ENCODE peak calls at places on chromosomes 11 and 22, in ten cellular contexts. X is amniotic stem cell; I is stimulated activated naive CD4-positive, alpha-beta T cell treated with Interleukin-2 at 50 U/mL for 16 hours; K is stimulated activated CD8-positive, alpha-beta memory T cell treated with anti-CD3 and anti-CD28 coated beads, Interleukin-2, amount 100 ng/mL, for 1 hour; U is choroid plexus epithelial cell; H is Right ventricle myocardium superior; O is NCI-H2081; C is T-cell; W is C1 segment of cervical spinal cord; V is transverse colon. D is an unnamed sample.

GRCh38 chr11:11572386-11572785 is 49.4 kb downstream of the GALNT18 start:
- DNase-seq in X (no peak), I (no peak), K (no peak), U (no peak), H (no peak), O (no peak), C (no peak), W (no peak), V (no peak), D (no peak)

GRCh38 chr11:71465054-71465453 is 12.1 kb downstream of the NADSYN1 start:
- DNase-seq in X (no peak), I (no peak), K (no peak), U (no peak), H (no peak), O (no peak), C (no peak), W (no peak), V (no peak), D (no peak)

GRCh38 chr11:209275-210121 is 2.0 kb downstream of the RIC8A start:
- DNase-seq in X (no peak), I (no peak), K (no peak), U (no peak), H (peak), O (no peak), C (no peak), W (no peak), V (no peak), D (no peak)

GRCh38 chr11:108025387-108026080 is 16.8 kb downstream of the CUL5 start:
- DNase-seq in X (no peak), I (no peak), K (no peak), U (peak), H (no peak), O (no peak), C (no peak), W (no peak), V (no peak), D (no peak)

GRCh38 chr11:77057938-77058474 is 8.8 kb upstream of the CAPN5 start:
- DNase-seq in X (no peak), I (no peak), K (no peak), U (no peak), H (no peak), O (no peak), C (no peak), W (no peak), V (no peak), D (no peak)

GRCh38 chr22:49660794-49661781 is 166.6 kb downstream of the BRD1 start:
- DNase-seq in X (no peak), I (no peak), K (no peak), U (no peak), H (no peak), O (peak), C (no peak), W (no peak), V (peak), D (no peak)

GRCh38 chr11:34585870-34586654 is 34.8 kb upstream of the EHF start:
- DNase-seq in X (no peak), I (no peak), K (no peak), U (peak), H (no peak), O (peak), C (no peak), W (no peak), V (no peak), D (no peak)

GRCh38 chr11:8728566-8728965 is 46.0 kb downstream of the RPL27A start:
- DNase-seq in X (no peak), I (no peak), K (no peak), U (peak), H (no peak), O (no peak), C (no peak), W (no peak), V (no peak), D (no peak)

GRCh38 chr22:32745251-32745995 is 56.1 kb upstream of the TIMP3 start:
- DNase-seq in X (no peak), I (no peak), K (no peak), U (peak), H (peak), O (no peak), C (no peak), W (no peak), V (peak), D (no peak)

GRCh38 chr11:83641511-83641910 is 355.3 kb upstream of the CCDC90B start:
- DNase-seq in X (no peak), I (no peak), K (no peak), U (no peak), H (peak), O (no peak), C (no peak), W (no peak), V (no peak), D (peak)

GRCh38 chr11:133894956-133895549 is 49.7 kb upstream of the SPATA19 start:
- DNase-seq in X (no peak), I (no peak), K (no peak), U (no peak), H (no peak), O (no peak), C (no peak), W (no peak), V (no peak), D (no peak)

GRCh38 chr22:23365524-23365923 is 185.2 kb downstream of the BCR start:
- DNase-seq in X (no peak), I (no peak), K (no peak), U (no peak), H (no peak), O (no peak), C (no peak), W (no peak), V (no peak), D (no peak)

GRCh38 chr11:10728779-10729472 is 22.1 kb upstream of the CTR9 start:
- DNase-seq in X (no peak), I (no peak), K (no peak), U (peak), H (no peak), O (no peak), C (no peak), W (no peak), V (no peak), D (no peak)

GRCh38 chr22:30444632-30445437 is 19.3 kb downstream of the MTFP1 start:
- DNase-seq in X (no peak), I (peak), K (no peak), U (peak), H (no peak), O (peak), C (no peak), W (no peak), V (peak), D (peak)

GRCh38 chr11:123822022-123822421 is 15.9 kb upstream of the OR6M1 start:
- DNase-seq in X (no peak), I (no peak), K (no peak), U (no peak), H (no peak), O (no peak), C (no peak), W (no peak), V (no peak), D (no peak)

GRCh38 chr11:2578006-2578933 is 121.5 kb downstream of the KCNQ1OT1 start:
- DNase-seq in X (no peak), I (no peak), K (no peak), U (no peak), H (peak), O (no peak), C (no peak), W (no peak), V (peak), D (no peak)

GRCh38 chr11:94134651-94135512 is 6.2 kb downstream of the PANX1 start:
- DNase-seq in X (peak), I (peak), K (no peak), U (peak), H (peak), O (no peak), C (no peak), W (no peak), V (peak), D (peak)

GRCh38 chr11:61364012-61364396 is 1.8 kb downstream of the TMEM138 start:
- DNase-seq in X (no peak), I (no peak), K (no peak), U (no peak), H (no peak), O (no peak), C (no peak), W (no peak), V (no peak), D (no peak)